ENCODE peak calls at places on chromosomes 16 and 17, in seven cellular contexts. One of them, this sample, is unnamed.

GRCh38 chr17:48441231-48441711 is 11.3 kb upstream of the SKAP1 start:
- DNase-seq in heart right ventricle: no peak
- DNase-seq in MM.1S: peak
- DNase-seq in non-pigmented ciliary epithelial cell: no peak
- DNase-seq in AG08395: no peak
- DNase-seq in B cell: peak
- DNase-seq in Ammon's horn: no peak
- DNase-seq in this sample: no peak

GRCh38 chr16:85207357-85207921 is 95.2 kb upstream of the CIBAR2 start:
- DNase-seq in non-pigmented ciliary epithelial cell: no peak
- DNase-seq in Ammon's horn: no peak
- DNase-seq in AG08395: no peak
- DNase-seq in heart right ventricle: no peak
- DNase-seq in B cell: no peak
- DNase-seq in MM.1S: no peak
- DNase-seq in this sample: no peak

GRCh38 chr17:49494937-49495841 is at the start of gene NGFR:
- DNase-seq in AG08395: peak
- DNase-seq in Ammon's horn: peak
- DNase-seq in MM.1S: peak
- DNase-seq in heart right ventricle: no peak
- DNase-seq in non-pigmented ciliary epithelial cell: no peak
- DNase-seq in B cell: peak
- DNase-seq in this sample: no peak

GRCh38 chr17:57756941-57757340 is 11.8 kb upstream of the CCDC182 start:
- DNase-seq in heart right ventricle: no peak
- DNase-seq in AG08395: no peak
- DNase-seq in Ammon's horn: no peak
- DNase-seq in MM.1S: no peak
- DNase-seq in non-pigmented ciliary epithelial cell: no peak
- DNase-seq in B cell: no peak
- DNase-seq in this sample: no peak

GRCh38 chr17:3660311-3660891 is 8.0 kb downstream of the TAX1BP3 start:
- DNase-seq in Ammon's horn: peak
- DNase-seq in heart right ventricle: no peak
- DNase-seq in AG08395: no peak
- DNase-seq in B cell: no peak
- DNase-seq in non-pigmented ciliary epithelial cell: no peak
- DNase-seq in MM.1S: no peak
- DNase-seq in this sample: no peak

GRCh38 chr17:30393491-30393890 is 14.8 kb downstream of the CPD start:
- DNase-seq in AG08395: no peak
- DNase-seq in MM.1S: no peak
- DNase-seq in non-pigmented ciliary epithelial cell: no peak
- DNase-seq in heart right ventricle: no peak
- DNase-seq in B cell: no peak
- DNase-seq in Ammon's horn: no peak
- DNase-seq in this sample: no peak

GRCh38 chr17:41959336-41960095 is 7.1 kb upstream of the CNP start:
- DNase-seq in Ammon's horn: peak
- DNase-seq in heart right ventricle: no peak
- DNase-seq in MM.1S: peak
- DNase-seq in B cell: no peak
- DNase-seq in non-pigmented ciliary epithelial cell: no peak
- DNase-seq in AG08395: peak
- DNase-seq in this sample: no peak

GRCh38 chr17:77145209-77145608 is 4.4 kb downstream of the SEC14L1 start:
- DNase-seq in non-pigmented ciliary epithelial cell: no peak
- DNase-seq in MM.1S: peak
- DNase-seq in heart right ventricle: no peak
- DNase-seq in B cell: no peak
- DNase-seq in AG08395: no peak
- DNase-seq in Ammon's horn: no peak
- DNase-seq in this sample: no peak

GRCh38 chr16:11800385-11800718 is 3.3 kb upstream of the ZC3H7A start:
- DNase-seq in AG08395: no peak
- DNase-seq in heart right ventricle: no peak
- DNase-seq in Ammon's horn: peak
- DNase-seq in non-pigmented ciliary epithelial cell: no peak
- DNase-seq in MM.1S: no peak
- DNase-seq in B cell: no peak
- DNase-seq in this sample: no peak

GRCh38 chr17:33039874-33040273 is 48.2 kb downstream of the SPACA3 start:
- DNase-seq in MM.1S: no peak
- DNase-seq in heart right ventricle: no peak
- DNase-seq in AG08395: peak
- DNase-seq in Ammon's horn: no peak
- DNase-seq in B cell: no peak
- DNase-seq in non-pigmented ciliary epithelial cell: no peak
- DNase-seq in this sample: no peak

GRCh38 chr17:78652024-78652423 is 74.8 kb upstream of the DNAH17 start:
- DNase-seq in Ammon's horn: no peak
- DNase-seq in MM.1S: no peak
- DNase-seq in B cell: no peak
- DNase-seq in heart right ventricle: no peak
- DNase-seq in non-pigmented ciliary epithelial cell: no peak
- DNase-seq in AG08395: no peak
- DNase-seq in this sample: no peak

GRCh38 chr17:15744885-15745284 is 12.8 kb downstream of the TBC1D26 start:
- DNase-seq in MM.1S: no peak
- DNase-seq in non-pigmented ciliary epithelial cell: peak
- DNase-seq in heart right ventricle: no peak
- DNase-seq in AG08395: no peak
- DNase-seq in Ammon's horn: no peak
- DNase-seq in B cell: no peak
- DNase-seq in this sample: peak

GRCh38 chr17:80050706-80051105 is 14.3 kb downstream of the CCDC40 start:
- DNase-seq in Ammon's horn: no peak
- DNase-seq in heart right ventricle: no peak
- DNase-seq in MM.1S: no peak
- DNase-seq in B cell: no peak
- DNase-seq in non-pigmented ciliary epithelial cell: no peak
- DNase-seq in AG08395: no peak
- DNase-seq in this sample: no peak

GRCh38 chr16:68470461-68471150 is 22.3 kb upstream of the SMPD3 start:
- DNase-seq in Ammon's horn: peak
- DNase-seq in non-pigmented ciliary epithelial cell: no peak
- DNase-seq in AG08395: no peak
- DNase-seq in B cell: peak
- DNase-seq in MM.1S: peak
- DNase-seq in heart right ventricle: peak
- DNase-seq in this sample: no peak

GRCh38 chr17:73399056-73399455 is 87.3 kb upstream of the CDC42EP4 start:
- DNase-seq in MM.1S: no peak
- DNase-seq in Ammon's horn: no peak
- DNase-seq in B cell: no peak
- DNase-seq in non-pigmented ciliary epithelial cell: no peak
- DNase-seq in AG08395: no peak
- DNase-seq in heart right ventricle: no peak
- DNase-seq in this sample: no peak

GRCh38 chr16:67872631-67873434 is at the start of gene EDC4:
- DNase-seq in Ammon's horn: peak
- DNase-seq in B cell: peak
- DNase-seq in AG08395: peak
- DNase-seq in MM.1S: peak
- DNase-seq in non-pigmented ciliary epithelial cell: peak
- DNase-seq in heart right ventricle: peak
- DNase-seq in this sample: peak